ENCODE peak calls at places on chromosome 14, in six cellular contexts. Y, D, U, R, K and P are unnamed samples.

GRCh38 chr14:55103005-55103640 is 25.9 kb upstream of the LGALS3 start:
- DNase-seq in K (peak), R (peak), U (peak), Y (no peak), D (peak), P (peak)

GRCh38 chr14:94342334-94342934 is 19.3 kb upstream of the SERPINA6 start:
- DNase-seq in K (peak), D (no peak), R (no peak), U (peak), Y (peak), P (peak)

GRCh38 chr14:81363746-81364400 is 36.3 kb downstream of the STON2 start:
- DNase-seq in D (no peak), Y (no peak), U (no peak), K (peak), R (no peak), P (no peak)

GRCh38 chr14:69580009-69580577 is 5.4 kb upstream of the CCDC177 start:
- DNase-seq in Y (peak), U (no peak), D (peak), R (no peak), K (peak), P (peak)

GRCh38 chr14:54395284-54395683 is 1.5 kb upstream of the CDKN3 start:
- DNase-seq in D (no peak), R (no peak), K (no peak), U (no peak), Y (no peak), P (no peak)

GRCh38 chr14:71521736-71522135 is 410.5 kb upstream of the RGS6 start:
- DNase-seq in Y (peak), U (no peak), D (no peak), R (no peak), K (no peak), P (peak)

GRCh38 chr14:105097797-105098127 is 32.5 kb upstream of the GPR132 start:
- DNase-seq in D (no peak), Y (no peak), K (no peak), R (no peak), U (no peak), P (no peak)

GRCh38 chr14:65170768-65171251 is 68.5 kb upstream of the MAX start:
- DNase-seq in K (peak), Y (no peak), R (no peak), U (no peak), D (peak), P (peak)

GRCh38 chr14:96064866-96065265 is 25.7 kb downstream of the C14orf132 start:
- DNase-seq in U (no peak), R (no peak), K (no peak), D (no peak), Y (no peak), P (no peak)

GRCh38 chr14:57692671-57693070 is 173.2 kb downstream of the SLC35F4 start:
- DNase-seq in K (peak), U (no peak), D (no peak), Y (peak), R (no peak), P (peak)

GRCh38 chr14:101177301-101178055 is 274.0 kb upstream of the RTL1 start:
- DNase-seq in K (no peak), R (no peak), D (no peak), Y (no peak), U (no peak), P (no peak)

GRCh38 chr14:90569606-90570462 is 173.0 kb downstream of the CALM1 start:
- DNase-seq in D (no peak), K (no peak), U (no peak), R (no peak), Y (peak), P (no peak)